ENCODE peak calls at places on chromosome 9, in five cellular contexts. B is astrocyte, Y is IMR-90, P is Peyer's patch, Z is sigmoid colon. K is an unnamed sample. For H3K36me3, the result is how much of the 10 kb centered on the place peaks cover.

GRCh38 chr9:87275039-87275725 is 222.5 kb upstream of the DAPK1 start:
- DNase-seq in B (no peak), Y (no peak), Z (no peak), P (no peak), K (no peak)

GRCh38 chr9:112333639-112334318 is 360 bp upstream of the PTBP3 start:
- DNase-seq in Z (peak), P (peak), B (peak), Y (peak), K (peak)

GRCh38 chr9:109085510-109085909 is 34.2 kb downstream of the TMEM245 start:
- DNase-seq in P (no peak), B (no peak), Y (no peak), Z (no peak), K (no peak)

GRCh38 chr9:90854637-90855036 is 53.0 kb downstream of the SYK start:
- DNase-seq in B (no peak), Z (no peak), P (no peak), Y (no peak), K (no peak)

GRCh38 chr9:124000784-124001444 is 10.7 kb upstream of the LHX2 start:
- DNase-seq in B (no peak), P (no peak), Y (no peak), Z (no peak), K (no peak)

GRCh38 chr9:133906218-133906617 is 85.9 kb downstream of the VAV2 start:
- DNase-seq in P (no peak), Y (no peak), B (no peak), Z (no peak), K (no peak)

GRCh38 chr9:12716823-12717222 is 23.6 kb downstream of the TYRP1 start:
- DNase-seq in Z (no peak), P (no peak), Y (no peak), B (no peak), K (no peak)

GRCh38 chr9:18390393-18390792 is 83.6 kb upstream of the ADAMTSL1 start:
- DNase-seq in Y (peak), B (no peak), P (no peak), Z (no peak), K (peak)

GRCh38 chr9:134858051-134858841 is 22.4 kb upstream of the FCN2 start:
- DNase-seq in Z (peak), Y (peak), P (peak), B (peak), K (no peak)

GRCh38 chr9:38333047-38333446 is 59.5 kb upstream of the ALDH1B1 start:
- DNase-seq in P (no peak), Y (peak), Z (peak), B (peak), K (no peak)

GRCh38 chr9:124297553-124297905 is 39.8 kb downstream of the NEK6 start:
- DNase-seq in P (no peak), Y (peak), Z (peak), B (peak), K (peak)

GRCh38 chr9:133008406-133008805 is 22.4 kb upstream of the GTF3C5 start:
- DNase-seq in Z (no peak), B (no peak), P (peak), Y (no peak), K (no peak)

GRCh38 chr9:133713960-133714495 is 24.1 kb downstream of the SARDH start:
- DNase-seq in Y (no peak), B (no peak), P (no peak), Z (no peak), K (no peak)

GRCh38 chr9:95552814-95553546 is 36.2 kb upstream of the PTCH1 start:
- DNase-seq in Y (no peak), B (no peak), Z (no peak), P (no peak), K (no peak)

GRCh38 chr9:125650271-125650737 is 56.7 kb downstream of the MAPKAP1 start:
- DNase-seq in Z (no peak), P (no peak), B (peak), Y (peak), K (no peak)

GRCh38 chr9:10612649-10613398 is at the start of gene PTPRD:
- DNase-seq in Y (peak), Z (no peak), P (no peak), B (peak), K (peak)

GRCh38 chr9:123376218-123377071 is 20.4 kb downstream of the CRB2 start:
- DNase-seq in B (no peak), Z (no peak), Y (no peak), P (no peak), K (no peak)

GRCh38 chr9:87271696-87272477 is 225.8 kb upstream of the DAPK1 start:
- DNase-seq in Y (peak), P (no peak), B (no peak), Z (no peak), K (no peak)

GRCh38 chr9:32579706-32580331 is 6.9 kb upstream of the NDUFB6 start:
- DNase-seq in P (peak), Y (peak), Z (peak), B (no peak), K (peak)

GRCh38 chr9:68540712-68541535 is at the start of gene TMEM252:
- DNase-seq in Z (no peak), P (peak), Y (no peak), B (no peak), K (no peak)

GRCh38 chr9:4774209-4774608 is 18.5 kb upstream of the RCL1 start:
- DNase-seq in P (no peak), Y (no peak), Z (peak), B (no peak), K (peak)

GRCh38 chr9:80501635-80502034 is 929.9 kb downstream of the TLE4 start:
- DNase-seq in Y (peak), Z (no peak), P (no peak), B (peak), K (peak)

GRCh38 chr9:3863114-3863528 is 337.3 kb upstream of the RFX3 start:
- DNase-seq in Z (no peak), B (peak), Y (peak), P (no peak), K (peak)

GRCh38 chr9:78963911-78964310 is 607.9 kb upstream of the TLE4 start:
- DNase-seq in B (no peak), Y (no peak), Z (no peak), P (no peak), K (no peak)

GRCh38 chr9:78954286-78954685 is 617.5 kb upstream of the TLE4 start:
- DNase-seq in B (peak), P (no peak), Z (no peak), Y (peak), K (no peak)

GRCh38 chr9:78962186-78962585 is 609.6 kb upstream of the TLE4 start:
- DNase-seq in P (no peak), Y (no peak), Z (no peak), B (no peak), K (no peak)

DNA sequence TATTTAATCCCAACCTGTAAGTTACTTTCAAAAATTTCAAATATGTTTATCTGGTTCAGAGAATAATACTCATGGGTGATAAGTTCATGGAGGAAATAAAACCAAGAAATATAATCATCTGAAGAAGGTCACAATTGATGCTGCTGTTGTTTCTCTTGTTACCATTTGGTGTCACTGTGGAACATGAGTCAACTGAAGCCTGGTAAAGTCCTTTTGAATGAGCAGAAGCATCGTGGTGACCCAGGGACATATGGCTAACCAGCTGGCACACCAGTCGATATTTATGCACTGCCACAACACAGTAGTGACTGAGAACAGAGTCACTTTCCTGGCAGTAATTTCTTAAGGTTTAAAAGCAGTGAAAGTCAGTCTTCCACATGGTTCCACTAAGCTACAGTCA is 612.9 kb upstream of the TLE4 start:
- DNase-seq in Y (no peak), B (no peak), Z (no peak), P (no peak), K (no peak)
- TF ChIP-seq CTCF in Y (no peak), B (no peak), Z (no peak), P (no peak), K (peak)

GRCh38 chr9:128169925-128170324 is 9.9 kb downstream of the BBLN start:
- DNase-seq in Z (no peak), P (no peak), B (no peak), Y (no peak), K (no peak)

GRCh38 chr9:128166169-128166568 is 6.1 kb downstream of the BBLN start:
- DNase-seq in Z (no peak), Y (no peak), P (no peak), B (no peak), K (no peak)

GRCh38 chr9:128169492-128169891 is 9.4 kb downstream of the BBLN start:
- DNase-seq in Z (no peak), B (no peak), P (no peak), Y (no peak), K (no peak)

GRCh38 chr9:128167209-128167608 is 7.1 kb downstream of the BBLN start:
- DNase-seq in Z (no peak), P (no peak), B (no peak), Y (no peak), K (no peak)

DNA sequence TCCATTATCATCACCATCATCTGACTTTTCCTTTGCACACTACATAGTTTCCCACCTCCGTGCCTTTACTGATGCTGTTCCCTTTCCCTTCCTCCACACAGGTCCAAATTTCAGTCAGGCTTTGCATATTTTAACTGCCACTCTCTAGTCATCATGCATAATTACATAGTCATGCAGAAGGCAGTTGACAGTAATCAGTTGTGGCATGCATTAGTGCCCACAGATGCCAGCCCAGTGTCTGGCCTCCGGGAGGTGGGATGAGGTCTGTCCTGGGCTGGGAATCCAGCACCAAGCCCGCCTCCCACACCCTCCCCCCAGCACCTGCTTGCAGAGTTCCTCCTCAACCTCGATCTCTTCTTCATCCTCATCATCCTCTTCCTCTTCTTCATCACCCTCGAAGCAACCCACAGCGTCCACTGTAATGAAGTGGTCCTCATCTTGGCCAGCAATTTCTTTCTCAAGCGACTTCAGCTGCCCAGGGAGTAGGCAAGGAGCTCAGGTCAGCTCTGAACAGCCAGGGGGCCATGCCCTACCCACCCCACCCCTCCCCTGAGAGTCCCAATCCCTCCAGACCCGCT is 8.8 kb downstream of the BBLN start:
- DNase-seq in Y (no peak), B (no peak), Z (no peak), P (no peak), K (no peak)
- H3K36me3 ChIP-seq in Y (half or more), B (under half), Z (half or more), P (under half), K (half or more)

GRCh38 chr9:93826209-93826608 is 128.9 kb downstream of the BARX1 start:
- DNase-seq in Z (no peak), Y (no peak), B (no peak), P (peak), K (no peak)
- TF ChIP-seq CTCF in Z (no peak), Y (no peak), B (no peak), P (peak), K (peak)

DNA sequence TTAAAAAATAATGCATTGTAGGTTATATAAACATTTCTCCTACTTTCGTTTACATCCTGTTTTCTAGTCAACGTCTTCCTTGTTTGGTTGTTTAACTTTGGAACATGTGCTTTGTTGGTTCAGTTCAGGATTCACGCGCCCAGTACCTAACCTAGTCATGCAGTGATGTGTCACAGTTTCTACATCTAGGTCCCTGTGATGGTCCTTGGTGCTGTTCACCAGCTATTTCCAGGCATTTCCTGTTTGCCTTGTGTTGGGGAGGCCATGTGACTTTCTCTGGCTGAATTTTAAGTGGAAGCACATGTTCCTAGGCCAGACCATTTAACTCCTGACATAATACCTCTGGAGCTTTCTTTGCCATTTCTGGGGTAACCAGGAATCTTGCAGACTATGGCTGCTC is 292.3 kb downstream of the SMARCA2 start:
- DNase-seq in Z (no peak), B (no peak), Y (peak), P (no peak), K (peak)
- H3K36me3 ChIP-seq in Z (under half), B (under half), Y (under half), P (under half), K (under half)

DNA sequence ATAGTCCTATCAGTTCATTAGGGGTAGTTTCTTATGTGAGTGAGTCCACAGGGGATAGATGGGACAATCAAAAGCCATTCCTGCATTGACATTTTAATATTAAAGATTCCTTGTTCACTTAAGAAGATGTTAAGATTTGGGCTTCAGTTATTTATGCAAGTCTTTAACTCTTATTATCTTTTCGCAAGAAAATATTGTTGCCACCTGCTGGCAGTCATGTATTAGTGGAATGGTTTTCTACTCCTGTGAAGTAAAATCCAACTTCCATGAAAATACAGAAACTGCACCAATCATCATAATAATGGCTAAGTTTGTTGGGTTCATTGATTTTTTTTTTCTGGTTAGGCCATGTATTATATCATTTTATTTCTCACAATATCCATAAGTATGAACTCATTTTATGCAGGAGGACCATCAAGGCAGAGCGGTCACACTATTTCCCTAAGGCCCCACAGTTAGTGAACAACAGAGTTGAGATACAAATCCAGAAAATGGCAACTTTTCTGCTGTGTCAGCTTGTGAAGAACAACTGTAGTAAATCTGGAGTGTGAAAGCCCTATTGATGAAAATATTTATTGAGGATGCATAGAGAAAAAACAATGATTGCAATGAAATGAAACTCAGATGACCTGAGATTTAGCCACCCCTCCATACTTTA is 88.5 kb upstream of the TXNDC8 start:
- DNase-seq in Y (peak), Z (no peak), B (peak), P (no peak), K (no peak)
- TF ChIP-seq CTCF in Y (peak), Z (peak), B (peak), P (peak), K (peak)

GRCh38 chr9:131099088-131099611 is 2.8 kb downstream of the AIF1L start:
- DNase-seq in P (no peak), B (no peak), Y (no peak), Z (no peak), K (no peak)

GRCh38 chr9:131096490-131097258 is at the start of gene AIF1L:
- DNase-seq in Z (no peak), B (no peak), P (no peak), Y (no peak), K (no peak)

GRCh38 chr9:131097259-131097947 is 1.1 kb downstream of the AIF1L start:
- DNase-seq in P (no peak), Y (no peak), B (no peak), Z (no peak), K (no peak)

GRCh38 chr9:131097948-131098278 is 1.6 kb downstream of the AIF1L start:
- DNase-seq in Y (no peak), P (no peak), Z (no peak), B (no peak), K (no peak)

DNA sequence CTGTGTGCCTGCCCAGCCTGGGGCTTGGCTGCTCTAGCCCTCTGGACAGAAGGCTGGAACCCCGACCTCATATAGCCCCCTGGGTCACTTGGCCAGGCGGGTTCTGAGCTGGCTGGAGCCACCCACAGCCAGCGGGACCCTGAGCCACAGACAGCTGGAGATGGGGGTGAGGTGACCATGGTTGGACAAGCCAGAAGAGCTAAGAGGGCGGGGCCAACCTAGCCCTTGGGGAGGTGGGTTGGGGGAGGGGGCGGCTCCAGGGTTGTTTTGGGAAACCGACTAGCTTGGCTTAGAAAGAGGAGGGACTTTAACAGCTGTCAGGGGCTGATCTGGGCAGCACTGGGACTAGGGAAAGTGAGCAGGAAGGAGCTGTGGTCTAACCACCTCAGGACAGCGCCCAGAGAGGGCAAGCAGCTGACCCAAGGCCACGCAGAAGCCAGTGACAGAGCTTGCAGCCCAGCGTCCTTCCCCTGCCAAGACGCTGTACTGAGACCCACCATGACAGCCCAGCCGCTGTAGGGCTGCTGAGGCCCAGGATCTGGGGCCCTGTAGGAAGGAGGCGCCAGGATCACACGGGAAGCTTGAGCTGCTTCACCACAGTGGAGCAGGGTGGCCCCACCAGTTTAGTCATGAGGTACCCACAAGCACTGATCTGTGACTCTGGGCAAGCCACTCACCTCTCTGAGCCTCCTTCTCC is 2.2 kb downstream of the AIF1L start:
- DNase-seq in Z (no peak), B (no peak), P (no peak), Y (no peak), K (no peak)
- H3K36me3 ChIP-seq in Z (under half), B (under half), P (under half), Y (under half), K (under half)

K was measured in brain microvascular endothelial cell.